ENCODE peak calls at places on chromosomes 4 and X, in nine cellular contexts. J, D, Y, G, W, A, P, L and I are unnamed samples.

GRCh38 chrX:17967888-17968287 is 106.8 kb upstream of the RAI2 start:
- DNase-seq in J (peak; percentile 27), D (no peak), Y (no peak), G (no peak), W (no peak), A (no peak), P (no peak), L (no peak), I (no peak)

GRCh38 chr4:69894221-69894620 is 34.3 kb upstream of the SULT1E1 start:
- DNase-seq in J (no peak), D (no peak), Y (no peak), G (no peak), W (no peak), A (no peak), P (no peak), L (no peak), I (no peak)

GRCh38 chr4:15779789-15780188 is 1.7 kb downstream of the CD38 start:
- DNase-seq in J (no peak), D (no peak), Y (no peak), G (no peak), W (no peak), A (no peak), P (no peak), L (no peak), I (no peak)

GRCh38 chrX:39310925-39311324 is 509.7 kb downstream of the MID1IP1 start:
- DNase-seq in J (no peak), D (no peak), Y (no peak), G (peak; percentile 18), W (no peak), A (no peak), P (no peak), L (no peak), I (no peak)

GRCh38 chr4:160136021-160136420 is 1033.1 kb downstream of the RAPGEF2 start:
- DNase-seq in J (no peak), D (no peak), Y (no peak), G (no peak), W (no peak), A (no peak), P (no peak), L (no peak), I (no peak)

GRCh38 chr4:154314248-154314647 is 177.4 kb downstream of the DCHS2 start:
- DNase-seq in J (no peak), D (no peak), Y (no peak), G (peak; percentile 6), W (peak; percentile 30), A (no peak), P (peak; percentile 1), L (no peak), I (no peak)

GRCh38 chr4:138330531-138330930 is 88.4 kb upstream of the SLC7A11 start:
- DNase-seq in J (no peak), D (no peak), Y (no peak), G (no peak), W (no peak), A (no peak), P (no peak), L (no peak), I (no peak)

GRCh38 chr4:8819421-8820177 is 52.0 kb downstream of the HMX1 start:
- DNase-seq in J (peak; percentile 14), D (peak; percentile 26), Y (no peak), G (no peak), W (no peak), A (no peak), P (no peak), L (no peak), I (peak; percentile 25)

GRCh38 chr4:75745192-75745591 is 20.8 kb downstream of the USO1 start:
- DNase-seq in J (no peak), D (no peak), Y (no peak), G (no peak), W (no peak), A (no peak), P (peak; percentile 11), L (no peak), I (no peak)

GRCh38 chrX:88937616-88938015 is 190.6 kb downstream of the CPXCR1 start:
- DNase-seq in J (no peak), D (no peak), Y (no peak), G (no peak), W (no peak), A (no peak), P (no peak), L (no peak), I (no peak)